ENCODE peak calls at places on chromosomes 2 and 18, in eight cellular contexts. One of them, this sample, is unnamed.

GRCh38 chr2:48617618-48618017 is at the start of gene GTF2A1L:
- DNase-seq in A549: no peak
- DNase-seq in CD4-positive, alpha-beta T cell: no peak
- DNase-seq in neural progenitor cell: no peak
- DNase-seq in lower leg skin: no peak
- DNase-seq in tibial artery: no peak
- DNase-seq in astrocyte of the cerebellum: no peak
- DNase-seq in fibroblast of the aortic adventitia: no peak
- DNase-seq in this sample: no peak

GRCh38 chr2:221676566-221677172 is 104.6 kb upstream of the EPHA4 start:
- DNase-seq in fibroblast of the aortic adventitia: peak; percentile 22
- DNase-seq in astrocyte of the cerebellum: no peak
- DNase-seq in A549: no peak
- DNase-seq in lower leg skin: no peak
- DNase-seq in tibial artery: no peak
- DNase-seq in neural progenitor cell: no peak
- DNase-seq in CD4-positive, alpha-beta T cell: no peak
- DNase-seq in this sample: no peak

GRCh38 chr18:3294435-3295080 is 32.6 kb downstream of the MYL12B start:
- DNase-seq in neural progenitor cell: no peak
- DNase-seq in fibroblast of the aortic adventitia: peak; percentile 67
- DNase-seq in tibial artery: no peak
- DNase-seq in lower leg skin: no peak
- DNase-seq in CD4-positive, alpha-beta T cell: no peak
- DNase-seq in A549: no peak
- DNase-seq in astrocyte of the cerebellum: no peak
- DNase-seq in this sample: no peak

GRCh38 chr2:26571316-26571715 is 69.8 kb downstream of the CIB4 start:
- DNase-seq in lower leg skin: no peak
- DNase-seq in A549: no peak
- DNase-seq in neural progenitor cell: no peak
- DNase-seq in tibial artery: no peak
- DNase-seq in fibroblast of the aortic adventitia: no peak
- DNase-seq in astrocyte of the cerebellum: no peak
- DNase-seq in CD4-positive, alpha-beta T cell: no peak
- DNase-seq in this sample: no peak

GRCh38 chr18:21672868-21673267 is 31.7 kb downstream of the ABHD3 start:
- DNase-seq in astrocyte of the cerebellum: peak; percentile 19
- DNase-seq in fibroblast of the aortic adventitia: peak; percentile 56
- DNase-seq in CD4-positive, alpha-beta T cell: no peak
- DNase-seq in A549: peak; percentile 64
- DNase-seq in lower leg skin: no peak
- DNase-seq in tibial artery: no peak
- DNase-seq in neural progenitor cell: no peak
- DNase-seq in this sample: no peak

GRCh38 chr2:19576411-19576810 is 218.0 kb upstream of the OSR1 start:
- DNase-seq in A549: no peak
- DNase-seq in astrocyte of the cerebellum: no peak
- DNase-seq in CD4-positive, alpha-beta T cell: no peak
- DNase-seq in lower leg skin: no peak
- DNase-seq in tibial artery: no peak
- DNase-seq in fibroblast of the aortic adventitia: no peak
- DNase-seq in neural progenitor cell: no peak
- DNase-seq in this sample: no peak

GRCh38 chr2:138536302-138536701 is 34.7 kb downstream of the SPOPL start:
- DNase-seq in astrocyte of the cerebellum: peak; percentile 51
- DNase-seq in lower leg skin: no peak
- DNase-seq in neural progenitor cell: peak; percentile 27
- DNase-seq in CD4-positive, alpha-beta T cell: no peak
- DNase-seq in fibroblast of the aortic adventitia: peak; percentile 47
- DNase-seq in A549: no peak
- DNase-seq in tibial artery: no peak
- DNase-seq in this sample: no peak

GRCh38 chr2:115574667-115575066 is 1132.2 kb downstream of the DPP10 start:
- DNase-seq in lower leg skin: no peak
- DNase-seq in tibial artery: no peak
- DNase-seq in A549: no peak
- DNase-seq in fibroblast of the aortic adventitia: no peak
- DNase-seq in CD4-positive, alpha-beta T cell: no peak
- DNase-seq in astrocyte of the cerebellum: no peak
- DNase-seq in neural progenitor cell: no peak
- DNase-seq in this sample: no peak

GRCh38 chr2:119659601-119660342 is 19.2 kb upstream of the TMEM177 start:
- DNase-seq in CD4-positive, alpha-beta T cell: no peak
- DNase-seq in fibroblast of the aortic adventitia: peak; percentile 69
- DNase-seq in lower leg skin: peak; percentile 78
- DNase-seq in neural progenitor cell: peak; percentile 62
- DNase-seq in astrocyte of the cerebellum: no peak
- DNase-seq in tibial artery: no peak
- DNase-seq in A549: no peak
- DNase-seq in this sample: no peak

GRCh38 chr2:66534461-66534860 is 99.5 kb downstream of the MEIS1 start:
- DNase-seq in A549: no peak
- DNase-seq in CD4-positive, alpha-beta T cell: no peak
- DNase-seq in astrocyte of the cerebellum: no peak
- DNase-seq in fibroblast of the aortic adventitia: no peak
- DNase-seq in neural progenitor cell: no peak
- DNase-seq in tibial artery: no peak
- DNase-seq in lower leg skin: no peak
- DNase-seq in this sample: no peak

GRCh38 chr2:5981241-5982055 is 289.3 kb downstream of the SOX11 start:
- DNase-seq in CD4-positive, alpha-beta T cell: no peak
- DNase-seq in lower leg skin: no peak
- DNase-seq in neural progenitor cell: peak; percentile 76
- DNase-seq in fibroblast of the aortic adventitia: no peak
- DNase-seq in astrocyte of the cerebellum: no peak
- DNase-seq in tibial artery: no peak
- DNase-seq in A549: no peak
- DNase-seq in this sample: no peak

GRCh38 chr18:77006305-77007175 is 126.0 kb downstream of the MBP start:
- DNase-seq in astrocyte of the cerebellum: no peak
- DNase-seq in neural progenitor cell: no peak
- DNase-seq in CD4-positive, alpha-beta T cell: no peak
- DNase-seq in tibial artery: no peak
- DNase-seq in A549: no peak
- DNase-seq in lower leg skin: peak; percentile 85
- DNase-seq in fibroblast of the aortic adventitia: no peak
- DNase-seq in this sample: no peak

GRCh38 chr2:73925033-73925704 is 1.5 kb upstream of the DGUOK start:
- DNase-seq in astrocyte of the cerebellum: no peak
- DNase-seq in lower leg skin: no peak
- DNase-seq in tibial artery: no peak
- DNase-seq in neural progenitor cell: no peak
- DNase-seq in fibroblast of the aortic adventitia: no peak
- DNase-seq in A549: no peak
- DNase-seq in CD4-positive, alpha-beta T cell: no peak
- DNase-seq in this sample: no peak

GRCh38 chr18:48955528-48956261 is 4.9 kb upstream of the SMAD7 start:
- DNase-seq in neural progenitor cell: peak; percentile 42
- DNase-seq in A549: no peak
- DNase-seq in lower leg skin: no peak
- DNase-seq in tibial artery: peak; percentile 89
- DNase-seq in fibroblast of the aortic adventitia: peak; percentile 77
- DNase-seq in astrocyte of the cerebellum: no peak
- DNase-seq in CD4-positive, alpha-beta T cell: no peak
- DNase-seq in this sample: no peak

GRCh38 chr2:203463176-203463797 is 71.8 kb downstream of the RAPH1 start:
- DNase-seq in tibial artery: no peak
- DNase-seq in A549: no peak
- DNase-seq in astrocyte of the cerebellum: peak; percentile 6
- DNase-seq in fibroblast of the aortic adventitia: peak; percentile 80
- DNase-seq in neural progenitor cell: peak; percentile 14
- DNase-seq in lower leg skin: no peak
- DNase-seq in CD4-positive, alpha-beta T cell: no peak
- DNase-seq in this sample: no peak

GRCh38 chr2:72988726-72989273 is 71.5 kb downstream of the EMX1 start:
- DNase-seq in astrocyte of the cerebellum: no peak
- DNase-seq in CD4-positive, alpha-beta T cell: no peak
- DNase-seq in neural progenitor cell: no peak
- DNase-seq in lower leg skin: peak; percentile 64
- DNase-seq in A549: no peak
- DNase-seq in fibroblast of the aortic adventitia: no peak
- DNase-seq in tibial artery: no peak
- DNase-seq in this sample: no peak

GRCh38 chr2:223214721-223215120 is 162.7 kb downstream of the KCNE4 start:
- DNase-seq in fibroblast of the aortic adventitia: no peak
- DNase-seq in A549: no peak
- DNase-seq in tibial artery: no peak
- DNase-seq in neural progenitor cell: no peak
- DNase-seq in lower leg skin: no peak
- DNase-seq in astrocyte of the cerebellum: no peak
- DNase-seq in CD4-positive, alpha-beta T cell: no peak
- DNase-seq in this sample: no peak

GRCh38 chr2:11305338-11305737 is 39.1 kb downstream of the ROCK2 start:
- DNase-seq in lower leg skin: no peak
- DNase-seq in A549: no peak
- DNase-seq in tibial artery: no peak
- DNase-seq in astrocyte of the cerebellum: no peak
- DNase-seq in neural progenitor cell: no peak
- DNase-seq in CD4-positive, alpha-beta T cell: no peak
- DNase-seq in fibroblast of the aortic adventitia: peak; percentile 22
- DNase-seq in this sample: no peak

GRCh38 chr18:57709335-57709734 is 87.7 kb upstream of the NARS1 start:
- DNase-seq in lower leg skin: no peak
- DNase-seq in A549: no peak
- DNase-seq in astrocyte of the cerebellum: no peak
- DNase-seq in fibroblast of the aortic adventitia: no peak
- DNase-seq in neural progenitor cell: no peak
- DNase-seq in tibial artery: no peak
- DNase-seq in CD4-positive, alpha-beta T cell: no peak
- DNase-seq in this sample: no peak

GRCh38 chr18:79789901-79790885 is 7.5 kb upstream of the KCNG2 start:
- DNase-seq in lower leg skin: no peak
- DNase-seq in A549: no peak
- DNase-seq in CD4-positive, alpha-beta T cell: no peak
- DNase-seq in neural progenitor cell: no peak
- DNase-seq in fibroblast of the aortic adventitia: no peak
- DNase-seq in astrocyte of the cerebellum: no peak
- DNase-seq in tibial artery: no peak
- DNase-seq in this sample: no peak

GRCh38 chr2:18991177-18992168 is 366.9 kb downstream of the OSR1 start:
- DNase-seq in tibial artery: peak; percentile 62
- DNase-seq in astrocyte of the cerebellum: peak; percentile 53
- DNase-seq in CD4-positive, alpha-beta T cell: no peak
- DNase-seq in neural progenitor cell: no peak
- DNase-seq in A549: peak; percentile 27
- DNase-seq in lower leg skin: peak; percentile 83
- DNase-seq in fibroblast of the aortic adventitia: peak; percentile 98
- DNase-seq in this sample: peak; percentile 84

GRCh38 chr18:36758623-36759022 is 70.2 kb downstream of the TPGS2 start:
- DNase-seq in lower leg skin: no peak
- DNase-seq in tibial artery: no peak
- DNase-seq in CD4-positive, alpha-beta T cell: no peak
- DNase-seq in neural progenitor cell: no peak
- DNase-seq in A549: no peak
- DNase-seq in astrocyte of the cerebellum: no peak
- DNase-seq in fibroblast of the aortic adventitia: no peak
- DNase-seq in this sample: no peak

GRCh38 chr18:36762074-36762473 is 66.7 kb downstream of the TPGS2 start:
- DNase-seq in A549: no peak
- DNase-seq in neural progenitor cell: no peak
- DNase-seq in tibial artery: no peak
- DNase-seq in CD4-positive, alpha-beta T cell: no peak
- DNase-seq in astrocyte of the cerebellum: peak; percentile 91
- DNase-seq in lower leg skin: no peak
- DNase-seq in fibroblast of the aortic adventitia: no peak
- DNase-seq in this sample: no peak

GRCh38 chr18:36760598-36760997 is 68.2 kb downstream of the TPGS2 start:
- DNase-seq in astrocyte of the cerebellum: no peak
- DNase-seq in neural progenitor cell: no peak
- DNase-seq in A549: no peak
- DNase-seq in tibial artery: no peak
- DNase-seq in CD4-positive, alpha-beta T cell: no peak
- DNase-seq in lower leg skin: no peak
- DNase-seq in fibroblast of the aortic adventitia: no peak
- DNase-seq in this sample: no peak

GRCh38 chr18:36759167-36759776 is 69.5 kb downstream of the TPGS2 start:
- DNase-seq in neural progenitor cell: no peak
- DNase-seq in fibroblast of the aortic adventitia: no peak
- DNase-seq in lower leg skin: no peak
- DNase-seq in astrocyte of the cerebellum: no peak
- DNase-seq in tibial artery: no peak
- DNase-seq in A549: no peak
- DNase-seq in CD4-positive, alpha-beta T cell: no peak
- DNase-seq in this sample: no peak

GRCh38 chr18:36761186-36761698 is 67.6 kb downstream of the TPGS2 start:
- DNase-seq in CD4-positive, alpha-beta T cell: no peak
- DNase-seq in tibial artery: no peak
- DNase-seq in astrocyte of the cerebellum: no peak
- DNase-seq in neural progenitor cell: no peak
- DNase-seq in fibroblast of the aortic adventitia: no peak
- DNase-seq in lower leg skin: no peak
- DNase-seq in A549: no peak
- DNase-seq in this sample: no peak
- TF ChIP-seq CTCF in CD4-positive, alpha-beta T cell: no peak
- TF ChIP-seq CTCF in tibial artery: no peak
- TF ChIP-seq CTCF in astrocyte of the cerebellum: peak; percentile 3
- TF ChIP-seq CTCF in neural progenitor cell: no peak
- TF ChIP-seq CTCF in fibroblast of the aortic adventitia: no peak
- TF ChIP-seq CTCF in lower leg skin: no peak
- TF ChIP-seq CTCF in A549: no peak
- TF ChIP-seq CTCF in this sample: no peak

DNA sequence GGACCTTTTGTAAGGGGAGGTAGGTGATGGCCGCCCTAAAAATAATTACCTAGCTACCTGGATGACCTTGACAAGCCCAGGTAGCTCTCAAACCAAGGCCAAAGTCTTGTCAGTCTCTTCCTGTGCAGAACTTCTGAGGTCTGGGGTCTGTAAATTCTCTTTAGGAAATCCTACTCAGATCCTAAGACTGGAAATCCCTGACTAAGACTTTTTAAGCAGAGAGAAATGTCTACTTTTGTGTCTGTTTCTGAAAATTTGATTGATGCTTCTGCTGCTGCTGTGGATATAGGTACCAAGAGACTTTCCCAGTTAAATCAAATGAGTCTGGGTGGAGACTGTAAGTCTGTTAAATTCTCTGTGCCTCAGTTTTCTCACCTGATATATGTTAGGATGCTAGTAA is 36.9 kb upstream of the SIX3 start:
- DNase-seq in fibroblast of the aortic adventitia: no peak
- DNase-seq in astrocyte of the cerebellum: no peak
- DNase-seq in CD4-positive, alpha-beta T cell: no peak
- DNase-seq in A549: no peak
- DNase-seq in neural progenitor cell: no peak
- DNase-seq in lower leg skin: no peak
- DNase-seq in tibial artery: no peak
- DNase-seq in this sample: no peak
- TF ChIP-seq CTCF in fibroblast of the aortic adventitia: no peak
- TF ChIP-seq CTCF in astrocyte of the cerebellum: no peak
- TF ChIP-seq CTCF in CD4-positive, alpha-beta T cell: no peak
- TF ChIP-seq CTCF in A549: no peak
- TF ChIP-seq CTCF in neural progenitor cell: no peak
- TF ChIP-seq CTCF in lower leg skin: no peak
- TF ChIP-seq CTCF in tibial artery: no peak
- TF ChIP-seq CTCF in this sample: no peak

GRCh38 chr2:127526940-127527804 is 883 bp upstream of the IWS1 start:
- DNase-seq in neural progenitor cell: peak; percentile 58
- DNase-seq in tibial artery: no peak
- DNase-seq in CD4-positive, alpha-beta T cell: no peak
- DNase-seq in lower leg skin: no peak
- DNase-seq in astrocyte of the cerebellum: no peak
- DNase-seq in fibroblast of the aortic adventitia: no peak
- DNase-seq in A549: peak; percentile 26
- DNase-seq in this sample: no peak
- TF ChIP-seq CTCF in neural progenitor cell: no peak
- TF ChIP-seq CTCF in tibial artery: no peak
- TF ChIP-seq CTCF in CD4-positive, alpha-beta T cell: no peak
- TF ChIP-seq CTCF in lower leg skin: no peak
- TF ChIP-seq CTCF in astrocyte of the cerebellum: peak; percentile 22
- TF ChIP-seq CTCF in fibroblast of the aortic adventitia: no peak
- TF ChIP-seq CTCF in A549: peak; percentile 28
- TF ChIP-seq CTCF in this sample: no peak

GRCh38 chr2:113407446-113408099 is 29.9 kb upstream of the ZNG1B start:
- DNase-seq in neural progenitor cell: no peak
- DNase-seq in lower leg skin: no peak
- DNase-seq in fibroblast of the aortic adventitia: peak; percentile 3
- DNase-seq in astrocyte of the cerebellum: peak; percentile 1
- DNase-seq in A549: peak; percentile 32
- DNase-seq in tibial artery: no peak
- DNase-seq in CD4-positive, alpha-beta T cell: no peak
- DNase-seq in this sample: no peak
- TF ChIP-seq CTCF in neural progenitor cell: peak; percentile 27
- TF ChIP-seq CTCF in lower leg skin: no peak
- TF ChIP-seq CTCF in fibroblast of the aortic adventitia: peak; percentile 33
- TF ChIP-seq CTCF in astrocyte of the cerebellum: peak; percentile 49
- TF ChIP-seq CTCF in A549: peak; percentile 58
- TF ChIP-seq CTCF in tibial artery: no peak
- TF ChIP-seq CTCF in CD4-positive, alpha-beta T cell: no peak
- TF ChIP-seq CTCF in this sample: no peak